ENCODE peak calls at places on chromosomes 1 and 21, in six cellular contexts. M is H9, Z is neuronal stem cell, H is mesendoderm, P is H1, R is mesenchymal stem cell. J is an unnamed sample.

GRCh38 chr1:2255420-2256369 is 27.6 kb downstream of the SKI start:
- DNase-seq in M (peak; percentile 41), Z (no peak), H (peak; percentile 94), P (no peak), R (peak; percentile 86), J (peak; percentile 73)

GRCh38 chr1:156160744-156161181 is 7.4 kb downstream of the SEMA4A start:
- DNase-seq in M (peak; percentile 89), Z (peak; percentile 74), H (peak; percentile 82), P (no peak), R (peak; percentile 75), J (peak; percentile 58)

GRCh38 chr21:41564871-41565281 is 56.9 kb upstream of the TMPRSS2 start:
- DNase-seq in M (no peak), Z (no peak), H (no peak), P (no peak), R (peak; percentile 71), J (no peak)

GRCh38 chr1:13809461-13810159 is 109.6 kb downstream of the PRDM2 start:
- DNase-seq in M (no peak), Z (no peak), H (peak; percentile 57), P (no peak), R (no peak), J (peak; percentile 7)

GRCh38 chr1:205849619-205850355 is at the start of gene PM20D1:
- DNase-seq in M (peak; percentile 46), Z (no peak), H (peak; percentile 46), P (peak; percentile 19), R (no peak), J (peak; percentile 69)

GRCh38 chr1:160550572-160551034 is 27.5 kb upstream of the SLAMF6 start:
- DNase-seq in M (peak; percentile 68), Z (no peak), H (peak; percentile 65), P (peak; percentile 17), R (no peak), J (no peak)

GRCh38 chr1:155008015-155008941 is 5.7 kb downstream of the ZBTB7B start:
- DNase-seq in M (no peak), Z (no peak), H (peak; percentile 38), P (no peak), R (no peak), J (no peak)

GRCh38 chr1:208139434-208140086 is 104.6 kb downstream of the PLXNA2 start:
- DNase-seq in M (no peak), Z (no peak), H (no peak), P (no peak), R (no peak), J (no peak)

GRCh38 chr1:67339623-67340343 is 32.1 kb downstream of the IL12RB2 start:
- DNase-seq in M (no peak), Z (no peak), H (no peak), P (no peak), R (peak; percentile 85), J (peak; percentile 77)

GRCh38 chr1:15008783-15009709 is 144.5 kb upstream of the TMEM51 start:
- DNase-seq in M (no peak), Z (no peak), H (no peak), P (no peak), R (peak; percentile 81), J (peak; percentile 64)

GRCh38 chr1:3032970-3033794 is 11.9 kb downstream of the ACTRT2 start:
- DNase-seq in M (no peak), Z (no peak), H (no peak), P (no peak), R (no peak), J (no peak)

GRCh38 chr1:245132771-245133170 is 22.0 kb upstream of the KIF26B start:
- DNase-seq in M (no peak), Z (no peak), H (no peak), P (no peak), R (no peak), J (no peak)

GRCh38 chr1:86739901-86740507 is 35.6 kb downstream of the SH3GLB1 start:
- DNase-seq in M (no peak), Z (no peak), H (no peak), P (no peak), R (peak; percentile 26), J (peak; percentile 18)

GRCh38 chr1:84277343-84278059 is 24.0 kb upstream of the SAMD13 start:
- DNase-seq in M (no peak), Z (no peak), H (no peak), P (no peak), R (no peak), J (peak; percentile 40)

GRCh38 chr21:45293214-45293725 is 5.6 kb upstream of the POFUT2 start:
- DNase-seq in M (peak; percentile 27), Z (no peak), H (no peak), P (no peak), R (peak; percentile 69), J (no peak)

GRCh38 chr1:231949277-231950122 is 322.9 kb downstream of the DISC1 start:
- DNase-seq in M (peak; percentile 73), Z (no peak), H (peak; percentile 40), P (peak; percentile 27), R (no peak), J (no peak)

GRCh38 chr1:154445040-154445472 is 39.9 kb downstream of the IL6R start:
- DNase-seq in M (no peak), Z (no peak), H (peak; percentile 38), P (no peak), R (peak; percentile 95), J (peak; percentile 95)

GRCh38 chr1:226549094-226549936 is 751 bp downstream of the STUM start:
- DNase-seq in M (peak; percentile 38), Z (peak; percentile 3), H (no peak), P (no peak), R (no peak), J (no peak)

GRCh38 chr1:27475707-27476106 is 14.3 kb downstream of the WASF2 start:
- DNase-seq in M (no peak), Z (no peak), H (no peak), P (no peak), R (no peak), J (no peak)

GRCh38 chr1:25890249-25891034 is 14.9 kb upstream of the PAQR7 start:
- DNase-seq in M (peak; percentile 58), Z (no peak), H (peak; percentile 74), P (no peak), R (peak; percentile 70), J (peak; percentile 58)

GRCh38 chr1:84352298-84353106 is 45.8 kb upstream of the DNASE2B start:
- DNase-seq in M (no peak), Z (no peak), H (no peak), P (no peak), R (no peak), J (peak; percentile 57)

GRCh38 chr1:30329802-30330557 is 393.4 kb downstream of the MATN1 start:
- DNase-seq in M (peak; percentile 52), Z (no peak), H (peak; percentile 41), P (no peak), R (no peak), J (no peak)

GRCh38 chr1:19949016-19949415 is 25.6 kb upstream of the PLA2G2E start:
- DNase-seq in M (peak; percentile 36), Z (no peak), H (peak; percentile 72), P (peak; percentile 38), R (peak; percentile 46), J (peak; percentile 74)

GRCh38 chr1:37502104-37502503 is 12.5 kb downstream of the MEAF6 start:
- DNase-seq in M (no peak), Z (no peak), H (no peak), P (no peak), R (no peak), J (no peak)
- H2BK15ac ChIP-seq in M (no peak overlapping the region), Z (no peak overlapping the region), H (no peak overlapping the region), P (no peak overlapping the region), R (no peak overlapping the region), J (no peak overlapping the region)

DNA sequence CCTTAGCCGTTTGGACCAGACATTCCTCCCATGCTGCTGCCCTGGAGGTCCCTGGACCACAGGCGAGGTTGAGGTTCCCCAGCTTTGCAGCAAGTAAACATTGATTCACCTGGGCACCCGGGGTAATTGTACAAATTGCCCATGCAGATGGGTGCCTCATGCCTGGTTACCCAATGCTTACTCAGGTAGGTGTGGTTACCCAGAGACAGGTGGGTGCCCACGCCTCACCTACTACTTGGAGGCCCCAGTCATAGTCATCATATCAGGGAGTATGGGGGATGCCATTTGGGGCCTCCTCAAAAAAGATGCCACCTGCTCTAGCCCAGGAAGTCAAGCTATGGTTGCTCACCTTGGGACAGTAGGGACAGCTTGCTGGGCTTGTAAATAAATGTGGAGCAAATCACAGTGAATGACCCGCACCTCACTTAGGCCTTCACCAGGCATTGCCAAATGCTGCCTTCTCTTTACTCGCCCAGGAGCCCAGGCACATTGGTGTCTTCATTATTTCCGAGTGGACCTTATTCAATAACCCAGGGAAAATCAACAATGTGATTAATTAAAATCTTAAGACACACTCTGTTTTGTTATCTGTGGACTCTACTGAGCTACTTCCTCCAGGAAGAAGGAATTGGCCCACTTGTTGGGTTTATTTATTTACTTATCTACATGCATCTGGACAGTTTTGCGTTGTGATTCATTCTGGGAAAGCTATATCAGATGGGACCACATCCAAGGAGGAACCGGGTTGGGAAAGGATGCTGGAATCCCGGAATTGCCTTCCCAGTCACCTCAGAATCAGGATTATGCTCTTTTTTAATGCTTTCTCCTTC is 35.6 kb upstream of the GRHL3 start:
- DNase-seq in M (no peak), Z (no peak), H (no peak), P (no peak), R (peak; percentile 94), J (peak; percentile 86)
- H2BK15ac ChIP-seq in M (no peak overlapping the region), Z (no peak overlapping the region), H (no peak overlapping the region), P (no peak overlapping the region), R (no peak overlapping the region), J (no peak overlapping the region)

GRCh38 chr1:219330669-219331068 is 157.0 kb downstream of the LYPLAL1 start:
- DNase-seq in M (no peak), Z (no peak), H (no peak), P (no peak), R (no peak), J (no peak)

GRCh38 chr1:219331424-219331823 is 157.7 kb downstream of the LYPLAL1 start:
- DNase-seq in M (no peak), Z (no peak), H (no peak), P (no peak), R (no peak), J (no peak)

GRCh38 chr1:219326843-219327242 is 153.2 kb downstream of the LYPLAL1 start:
- DNase-seq in M (no peak), Z (no peak), H (no peak), P (no peak), R (no peak), J (no peak)

GRCh38 chr1:219333626-219334025 is 159.9 kb downstream of the LYPLAL1 start:
- DNase-seq in M (no peak), Z (no peak), H (no peak), P (no peak), R (no peak), J (no peak)

GRCh38 chr1:219329606-219330005 is 155.9 kb downstream of the LYPLAL1 start:
- DNase-seq in M (no peak), Z (no peak), H (no peak), P (no peak), R (peak; percentile 28), J (peak; percentile 82)
- H2BK15ac ChIP-seq in M (no peak overlapping the region), Z (no peak overlapping the region), H (no peak overlapping the region), P (no peak overlapping the region), R (no peak overlapping the region), J (no peak overlapping the region)

DNA sequence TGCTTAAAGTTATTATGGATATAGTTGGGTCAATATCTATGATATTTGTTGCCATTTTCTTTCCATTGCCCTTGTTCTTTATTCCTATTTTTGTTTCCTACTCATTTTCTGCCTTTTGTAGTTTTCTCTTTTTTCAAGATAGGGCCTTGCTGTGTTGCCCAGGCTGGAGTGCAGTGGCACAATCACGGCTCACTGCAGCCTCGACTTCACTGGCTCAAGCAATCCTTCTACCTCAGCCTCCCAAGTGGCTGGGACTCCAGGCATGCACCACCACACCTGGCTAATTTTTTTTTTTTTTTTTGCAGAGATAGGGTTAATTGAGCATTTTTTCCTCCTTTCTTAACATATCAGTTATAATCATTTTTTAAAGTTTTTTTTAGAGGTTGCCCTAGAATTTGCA is 92.7 kb downstream of the TOMM20 start:
- DNase-seq in M (no peak), Z (no peak), H (no peak), P (no peak), R (no peak), J (no peak)
- H2BK15ac ChIP-seq in M (no peak overlapping the region), Z (no peak overlapping the region), H (no peak overlapping the region), P (no peak overlapping the region), R (no peak overlapping the region), J (no peak overlapping the region)